ENCODE peak calls at places on chromosomes 6 and 20, in four cellular contexts. A, I, U and S are unnamed samples. For H3K4me1, the result is how much of the 10 kb centered on the place peaks cover.

GRCh38 chr20:14295238-14295637 is 42.2 kb downstream of the FLRT3 start:
- DNase-seq in I (no peak), A (no peak), U (no peak), S (no peak)

GRCh38 chr6:92427408-92427905 is 991.9 kb downstream of the EPHA7 start:
- DNase-seq in A (no peak), I (no peak), U (no peak), S (no peak)

GRCh38 chr6:34447915-34448314 is 18.0 kb upstream of the PACSIN1 start:
- DNase-seq in U (no peak), I (no peak), A (no peak), S (no peak)

GRCh38 chr6:126537437-126537836 is 197.5 kb downstream of the CENPW start:
- DNase-seq in I (no peak), A (no peak), U (no peak), S (no peak)

GRCh38 chr6:112216699-112217551 is 37.4 kb downstream of the LAMA4 start:
- DNase-seq in A (no peak), U (no peak), I (peak), S (no peak)

GRCh38 chr6:32895006-32895345 is 41.0 kb downstream of the PSMB9 start:
- DNase-seq in U (no peak), I (no peak), A (no peak), S (no peak)

GRCh38 chr6:157116420-157116819 is 206.9 kb downstream of the TMEM242 start:
- DNase-seq in I (no peak), A (peak), U (no peak), S (no peak)

GRCh38 chr6:56708810-56709597 is 66.3 kb upstream of the DST start:
- DNase-seq in U (no peak), I (peak), A (peak), S (no peak)

GRCh38 chr6:153849072-153849759 is 189.8 kb upstream of the OPRM1 start:
- DNase-seq in U (no peak), I (no peak), A (no peak), S (no peak)

GRCh38 chr6:165717732-165718465 is 54.9 kb upstream of the PDE10A start:
- DNase-seq in U (no peak), I (no peak), A (no peak), S (no peak)

GRCh38 chr6:20840675-20841074 is 306.4 kb downstream of the CDKAL1 start:
- DNase-seq in I (peak), A (no peak), U (no peak), S (no peak)

GRCh38 chr6:14212020-14212419 is 94.4 kb downstream of the CD83 start:
- DNase-seq in I (no peak), U (no peak), A (no peak), S (no peak)

GRCh38 chr6:14209005-14209404 is 91.4 kb downstream of the CD83 start:
- DNase-seq in I (no peak), A (no peak), U (no peak), S (no peak)

GRCh38 chr6:14211596-14211961 is 94.0 kb downstream of the CD83 start:
- DNase-seq in I (peak), U (peak), A (peak), S (peak)

GRCh38 chr6:14210663-14211595 is 93.4 kb downstream of the CD83 start:
- DNase-seq in U (peak), A (peak), I (peak), S (peak)

DNA sequence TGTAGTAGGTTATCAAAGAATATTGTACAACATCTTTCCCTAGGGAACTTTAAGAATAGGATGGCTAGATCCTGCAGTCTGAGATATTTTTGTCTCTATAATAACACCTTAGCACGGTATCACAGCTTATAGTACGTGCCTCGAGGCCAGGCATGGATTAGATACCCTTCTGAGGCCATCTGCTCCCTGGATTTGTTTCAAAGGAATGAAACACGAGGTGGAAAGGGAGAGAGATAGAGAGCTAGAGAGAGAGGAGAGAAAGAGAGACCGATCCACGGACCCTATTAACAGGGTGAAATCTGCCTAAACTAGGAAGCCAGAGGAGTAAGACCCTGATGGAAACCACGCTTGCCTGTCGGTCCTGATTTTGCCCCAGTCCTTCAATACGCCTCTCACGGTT is 92.5 kb downstream of the CD83 start:
- DNase-seq in I (no peak), U (no peak), A (no peak), S (no peak)
- H3K4me3 ChIP-seq in I (peak), U (no peak), A (peak), S (no peak)

DNA sequence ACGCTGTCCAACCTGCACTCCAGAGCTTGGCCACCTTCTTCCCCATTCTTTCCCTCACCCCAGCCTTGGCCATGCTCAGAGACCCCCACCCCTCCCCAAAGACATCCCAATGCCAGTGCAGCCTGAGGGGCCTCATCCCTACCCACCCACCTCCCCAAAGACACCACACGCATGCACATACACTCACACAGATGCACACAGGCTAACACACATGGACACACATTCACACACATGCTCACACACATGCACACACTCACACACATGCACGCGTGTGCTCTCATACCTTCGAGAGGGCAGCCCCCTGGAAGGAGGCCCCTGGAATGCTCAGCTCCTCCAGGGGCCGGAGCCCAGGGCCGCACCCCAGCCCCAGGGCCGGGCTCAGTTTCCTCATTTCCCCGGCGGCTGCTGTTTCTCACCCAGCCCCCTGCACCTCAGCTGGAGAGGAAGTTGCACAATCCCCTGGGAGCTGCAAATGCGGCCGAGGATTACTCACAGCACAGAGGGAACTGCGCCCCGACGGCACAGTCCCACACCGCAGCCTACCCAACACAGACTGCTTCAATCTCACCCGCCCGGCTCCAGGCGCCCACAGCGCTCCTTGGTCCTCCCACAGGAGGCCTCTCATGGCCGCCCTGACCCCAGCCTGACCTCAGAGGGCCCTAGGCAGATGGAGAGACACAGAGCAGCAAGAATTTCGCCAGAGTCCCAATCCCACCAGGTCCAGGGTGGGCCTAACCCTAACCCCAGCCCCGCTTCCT is 12.1 kb downstream of the TFEB start:
- DNase-seq in I (peak), A (no peak), U (no peak), S (peak)
- H3K4me1 ChIP-seq in I (under half), A (under half), U (under half), S (under half)

GRCh38 chr6:80586242-80586641 is 479.8 kb downstream of the BCKDHB start:
- DNase-seq in A (no peak), U (no peak), I (no peak), S (no peak)
- H3K4me3 ChIP-seq in A (no peak), U (no peak), I (no peak), S (no peak)

GRCh38 chr20:63224272-63225081 is 8.5 kb upstream of the YTHDF1 start:
- DNase-seq in I (peak), A (peak), U (peak), S (peak)
- H3K4me1 ChIP-seq in I (under half), A (under half), U (under half), S (under half)

GRCh38 chr6:161273356-161273751 is 507 bp downstream of the AGPAT4 start:
- DNase-seq in I (peak), U (peak), A (no peak), S (peak)

GRCh38 chr6:161273752-161274487 is at the start of gene AGPAT4:
- DNase-seq in A (peak), I (peak), U (no peak), S (peak)

GRCh38 chr6:161274488-161274858 is 612 bp upstream of the AGPAT4 start:
- DNase-seq in I (no peak), U (no peak), A (no peak), S (no peak)

GRCh38 chr6:161271343-161272019 is 2.4 kb downstream of the AGPAT4 start:
- DNase-seq in A (peak), I (no peak), U (no peak), S (no peak)

DNA sequence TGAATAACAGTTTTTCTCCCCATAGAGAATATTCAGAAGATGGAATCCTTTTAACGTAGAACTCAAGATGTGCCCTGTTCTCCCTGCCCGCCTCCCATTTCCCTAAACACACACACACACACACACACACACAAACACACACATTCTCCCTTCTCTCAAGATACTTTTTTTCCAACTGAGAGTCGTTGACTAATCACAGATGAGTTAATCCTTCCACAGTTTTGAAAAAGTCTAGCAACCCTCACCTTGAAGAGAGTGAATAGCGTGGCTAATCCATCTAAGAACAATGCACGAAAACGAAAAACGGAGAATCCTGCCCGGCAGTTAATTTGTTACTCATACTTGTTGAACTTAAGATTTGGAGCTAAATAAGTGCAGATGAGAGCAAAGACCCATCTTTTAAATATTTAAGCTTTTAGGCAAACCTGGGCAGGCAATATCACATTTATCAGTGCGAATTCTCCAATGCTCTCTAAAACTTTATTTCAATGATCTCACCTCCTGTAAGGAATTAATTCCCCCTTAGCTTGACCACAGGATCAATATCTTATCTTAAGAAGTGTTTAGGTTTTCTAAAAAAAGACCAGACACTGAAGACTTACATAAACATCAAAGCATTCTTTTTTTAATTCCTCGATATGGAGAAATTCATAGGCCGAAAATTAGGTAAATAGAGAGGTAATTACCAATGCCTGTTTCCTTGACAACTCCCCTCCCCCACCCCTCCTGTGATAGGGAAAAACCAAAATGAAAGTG is 1.1 kb downstream of the AGPAT4 start:
- DNase-seq in A (peak), I (peak), U (no peak), S (no peak)
- H3K4me3 ChIP-seq in A (peak), I (peak), U (peak), S (peak)

DNA sequence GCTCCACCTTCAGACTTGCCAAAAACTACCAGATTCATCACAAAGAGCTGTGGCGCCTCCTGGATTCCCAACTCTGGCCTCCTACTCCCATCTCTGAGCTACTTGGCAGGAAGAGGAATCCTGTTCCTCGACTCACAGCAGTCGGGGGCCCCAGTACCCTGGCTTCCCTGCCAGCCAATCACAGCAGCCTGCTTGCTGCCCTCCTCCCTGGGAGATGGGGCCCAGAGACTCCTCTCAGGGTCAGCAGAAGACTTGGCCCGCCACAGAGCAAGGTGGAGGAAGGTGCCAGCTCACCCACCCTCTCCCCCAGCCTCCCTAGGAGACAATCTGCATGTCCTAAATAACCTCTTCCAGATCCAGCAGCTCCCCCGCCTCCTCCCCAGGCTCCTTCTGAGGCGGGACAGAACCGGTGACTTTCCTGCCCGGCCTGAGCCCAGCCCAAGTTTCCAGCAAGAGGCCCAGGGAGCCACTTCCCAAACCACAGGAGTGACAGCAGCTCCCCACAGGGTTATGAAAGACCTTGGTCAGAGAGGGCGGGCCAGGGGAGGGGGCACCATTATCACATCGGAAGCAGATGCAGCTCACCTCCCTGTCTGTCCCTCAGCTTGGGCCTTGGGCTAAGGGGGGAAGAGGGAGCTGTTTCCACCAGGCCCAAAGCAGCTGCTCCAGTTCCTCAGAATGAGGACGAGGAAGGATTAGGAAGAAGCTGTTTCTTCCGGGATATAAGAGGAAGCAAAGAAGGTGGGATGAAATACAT is 2.3 kb downstream of the CCND3 start:
- DNase-seq in I (peak), A (peak), U (no peak), S (peak)
- H3K4me1 ChIP-seq in I (under half), A (under half), U (under half), S (under half)

GRCh38 chr6:15264902-15265761 is 19.3 kb downstream of the JARID2 start:
- DNase-seq in U (no peak), I (peak), A (peak), S (no peak)
- H3K4me3 ChIP-seq in U (no peak), I (peak), A (peak), S (no peak)